ENCODE peak calls at places on chromosomes 11 and 22, in ten cellular contexts. V, A, C, M, L, K, U, Z, Q and J are unnamed samples.

GRCh38 chr22:32378703-32379272 is 21.1 kb downstream of the RFPL3 start:
- DNase-seq in L (no peak), A (peak), Q (no peak), K (peak), C (no peak), U (peak), V (no peak), Z (peak), M (no peak), J (no peak)

GRCh38 chr11:114348200-114349191 is 51.8 kb downstream of the C11orf71 start:
- DNase-seq in C (peak), K (peak), M (no peak), U (peak), A (peak), Q (no peak), Z (peak), L (peak), V (peak), J (no peak)

GRCh38 chr11:96061730-96062524 is 138.0 kb upstream of the MTMR2 start:
- DNase-seq in V (no peak), M (no peak), U (no peak), Q (no peak), A (no peak), L (no peak), K (no peak), Z (no peak), C (no peak), J (no peak)

GRCh38 chr11:11028017-11028692 is 170.3 kb upstream of the ZBED5 start:
- DNase-seq in U (peak), Q (peak), L (peak), A (peak), K (peak), Z (peak), V (peak), M (no peak), C (no peak), J (peak)

GRCh38 chr11:70948855-70949551 is 303.4 kb downstream of the SHANK2 start:
- DNase-seq in U (peak), A (no peak), V (no peak), C (no peak), Q (no peak), K (no peak), Z (no peak), L (no peak), M (no peak), J (no peak)

GRCh38 chr11:75722669-75723042 is 5.0 kb downstream of the MOGAT2 start:
- DNase-seq in M (no peak), U (no peak), C (no peak), A (no peak), Q (no peak), V (no peak), L (no peak), K (no peak), Z (no peak), J (no peak)

GRCh38 chr11:78664606-78665005 is 89.9 kb upstream of the NARS2 start:
- DNase-seq in A (no peak), M (no peak), U (no peak), K (peak), C (no peak), Z (no peak), V (no peak), L (no peak), Q (no peak), J (no peak)

GRCh38 chr11:14342906-14343305 is 16.1 kb downstream of the RRAS2 start:
- DNase-seq in V (no peak), Z (no peak), C (no peak), K (no peak), A (peak), M (no peak), U (no peak), Q (no peak), L (no peak), J (no peak)

GRCh38 chr11:59053387-59053786 is 32.7 kb upstream of the GLYATL1B start:
- DNase-seq in V (peak), K (peak), L (peak), C (no peak), Z (peak), A (peak), Q (peak), M (no peak), U (peak), J (peak)

GRCh38 chr11:104372111-104372510 is 208.2 kb upstream of the PDGFD start:
- DNase-seq in K (no peak), U (no peak), L (no peak), Z (no peak), C (no peak), Q (no peak), M (no peak), A (no peak), V (no peak), J (no peak)

GRCh38 chr11:83827940-83828554 is 541.9 kb upstream of the CCDC90B start:
- DNase-seq in C (no peak), M (no peak), Z (no peak), Q (no peak), K (peak), L (no peak), U (peak), V (no peak), A (peak), J (no peak)

GRCh38 chr11:10990160-10990559 is 132.3 kb upstream of the ZBED5 start:
- DNase-seq in K (no peak), Q (no peak), M (no peak), Z (no peak), L (no peak), A (no peak), U (no peak), V (no peak), C (no peak), J (no peak)

GRCh38 chr22:23431337-23432072 is 148.6 kb downstream of the IGLL1 start:
- DNase-seq in V (peak), U (no peak), M (no peak), Z (no peak), A (peak), Q (no peak), L (no peak), C (no peak), K (peak), J (no peak)

GRCh38 chr22:29831186-29831921 is 6.7 kb downstream of the ASCC2 start:
- DNase-seq in A (no peak), M (no peak), C (no peak), U (no peak), Z (no peak), K (no peak), V (no peak), L (no peak), Q (no peak), J (no peak)

GRCh38 chr11:100612766-100613165 is 74.3 kb upstream of the ARHGAP42 start:
- DNase-seq in Q (no peak), A (no peak), M (no peak), Z (no peak), C (no peak), U (no peak), L (no peak), V (no peak), K (no peak), J (no peak)

GRCh38 chr22:29009148-29009547 is 52.5 kb downstream of the C22orf31 start:
- DNase-seq in L (no peak), Q (no peak), K (no peak), Z (no peak), A (peak), U (no peak), M (no peak), V (peak), C (no peak), J (no peak)

DNA sequence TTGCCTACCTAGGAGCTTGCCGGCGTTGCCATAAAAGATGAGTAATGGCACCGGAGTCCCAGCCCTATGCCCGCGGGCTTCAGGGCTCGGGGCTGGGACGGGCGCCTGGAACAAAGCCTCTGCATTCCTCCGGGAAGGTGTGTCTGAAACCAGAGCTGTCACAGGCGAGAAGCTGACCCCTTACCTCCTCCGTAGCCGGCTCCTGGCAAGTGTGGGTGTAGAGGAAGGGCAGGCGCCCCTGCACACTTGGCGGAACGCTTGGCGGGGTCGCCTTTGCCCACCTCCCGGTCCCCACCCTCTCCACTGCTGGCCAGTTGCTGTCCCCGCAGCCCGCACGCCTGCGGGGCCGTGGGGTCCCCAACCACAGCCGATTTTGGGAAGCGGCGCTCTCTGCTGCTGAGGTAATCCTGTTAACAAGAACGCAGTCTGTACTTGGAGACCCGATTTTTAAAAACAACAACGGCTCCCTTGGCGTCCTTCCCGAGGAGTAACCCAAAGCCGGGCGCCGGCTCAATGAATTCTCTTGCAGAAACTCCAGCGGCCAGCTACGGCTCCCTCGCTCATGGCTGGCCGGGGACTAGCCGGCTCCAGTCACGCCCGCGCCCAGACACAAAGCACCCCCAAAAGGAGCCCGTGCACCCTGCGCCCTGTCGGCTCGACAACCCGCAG is 89.3 kb downstream of the PLEKHA7 start:
- DNase-seq in Z (no peak), V (no peak), M (no peak), K (peak), C (no peak), A (peak), L (peak), Q (no peak), U (peak), J (no peak)
- H3K27ac ChIP-seq in Z (no peak), V (no peak), M (no peak), K (no peak), C (peak), A (peak), L (no peak), Q (no peak), U (no peak), J (no peak)

DNA sequence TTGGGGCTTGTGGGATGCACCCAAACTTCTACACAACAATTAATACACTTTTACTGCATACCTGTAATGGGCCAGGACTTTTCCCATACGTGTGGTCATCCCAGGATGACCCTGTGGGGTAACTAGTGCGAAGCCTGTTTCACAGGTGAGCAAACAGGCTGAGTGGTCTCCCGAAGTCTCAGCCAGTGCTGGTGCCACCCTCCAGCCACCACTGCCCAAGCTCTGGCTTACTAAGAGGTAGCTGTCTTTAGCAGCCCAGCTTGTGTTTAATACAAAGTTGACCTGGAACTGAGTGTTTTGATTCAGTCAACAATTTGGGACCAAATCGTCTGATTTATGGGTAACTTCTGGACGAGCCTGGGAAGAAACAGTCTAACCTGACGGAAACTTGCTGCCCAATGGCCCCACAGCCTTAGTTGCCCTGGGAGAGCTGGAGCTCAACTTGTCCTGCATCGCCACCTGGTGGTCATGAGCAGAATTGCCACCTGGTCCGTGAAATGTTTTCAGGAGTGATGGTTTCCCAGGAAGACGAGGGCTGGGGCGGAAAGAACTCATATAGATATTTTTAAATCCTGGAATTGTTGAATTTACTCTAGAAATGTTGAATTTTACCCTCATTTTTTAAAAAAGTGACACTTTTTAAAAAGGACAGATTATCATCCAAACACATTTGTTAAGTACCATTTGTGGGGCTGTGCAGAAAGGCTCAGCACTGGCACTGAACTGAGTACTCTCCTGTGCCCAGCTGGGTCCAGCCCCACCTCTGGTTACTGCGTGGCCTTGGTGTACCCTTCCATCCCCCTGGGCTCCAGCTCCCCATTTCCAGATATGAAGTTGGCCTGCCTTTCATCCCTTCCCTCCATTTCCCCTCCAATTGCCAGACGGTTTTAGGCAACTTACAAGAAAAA is 95.5 kb upstream of the PARVA start:
- DNase-seq in Z (peak), L (peak), Q (peak), C (peak), V (peak), M (peak), A (peak), K (peak), U (peak), J (peak)
- H3K27ac ChIP-seq in Z (no peak), L (no peak), Q (no peak), C (no peak), V (no peak), M (peak), A (no peak), K (no peak), U (no peak), J (no peak)

GRCh38 chr11:66912963-66913362 is 45.2 kb downstream of the PC start:
- DNase-seq in V (no peak), Z (no peak), Q (no peak), C (peak), M (no peak), A (no peak), K (no peak), U (no peak), L (no peak), J (no peak)

GRCh38 chr11:66912361-66912760 is 45.8 kb downstream of the PC start:
- DNase-seq in A (no peak), C (no peak), K (peak), U (peak), Q (no peak), Z (no peak), V (no peak), M (no peak), L (no peak), J (no peak)

GRCh38 chr11:66914505-66914904 is 43.7 kb downstream of the PC start:
- DNase-seq in C (no peak), K (no peak), L (no peak), Q (no peak), A (no peak), U (no peak), M (no peak), V (no peak), Z (no peak), J (no peak)

GRCh38 chr11:66915866-66916265 is 42.3 kb downstream of the PC start:
- DNase-seq in C (no peak), K (no peak), M (no peak), Z (no peak), U (no peak), L (no peak), V (no peak), Q (no peak), A (no peak), J (no peak)

GRCh38 chr11:66915046-66915832 is 42.9 kb downstream of the PC start:
- DNase-seq in V (no peak), M (no peak), L (no peak), U (peak), K (peak), C (peak), Z (no peak), A (no peak), Q (no peak), J (no peak)
- H3K27ac ChIP-seq in V (no peak), M (no peak), L (no peak), U (peak), K (no peak), C (peak), Z (no peak), A (no peak), Q (no peak), J (no peak)

DNA sequence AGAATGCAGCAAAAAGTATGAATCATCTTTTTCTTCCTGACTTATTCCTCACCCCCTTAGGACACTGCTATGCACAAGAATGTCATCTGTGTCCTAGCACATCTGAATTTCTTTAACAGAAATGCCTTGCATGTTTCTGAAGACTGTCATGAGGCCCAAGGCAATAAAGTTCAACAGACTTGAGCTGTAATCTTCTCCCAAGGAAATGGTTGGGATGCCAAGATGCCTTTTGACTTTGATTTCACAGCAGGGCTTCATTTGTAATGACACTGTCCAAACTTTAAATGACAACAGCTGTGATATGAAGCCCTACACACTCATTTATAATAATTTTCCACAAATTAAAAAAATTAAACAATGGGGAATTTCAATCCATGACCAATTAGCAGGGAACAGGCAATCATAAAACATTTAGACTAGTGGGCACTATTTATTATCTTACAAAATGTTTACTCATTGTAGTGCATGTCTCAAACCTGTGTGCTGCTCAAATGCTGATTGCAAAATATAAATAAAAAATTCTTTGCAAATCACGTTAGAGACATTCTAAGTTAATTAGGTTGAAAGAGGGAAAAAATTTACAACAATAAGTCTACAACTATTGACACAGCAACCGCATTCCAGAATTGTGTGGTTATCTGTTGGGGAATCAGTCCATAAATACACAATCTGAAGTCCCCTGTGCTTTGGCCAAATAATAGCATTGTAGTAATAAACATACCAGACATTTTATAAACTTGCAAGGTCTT is 242.3 kb downstream of the SWAP70 start:
- DNase-seq in C (no peak), L (no peak), U (peak), A (peak), Z (peak), M (no peak), Q (no peak), K (peak), V (no peak), J (no peak)
- H3K27ac ChIP-seq in C (no peak), L (peak), U (peak), A (no peak), Z (peak), M (no peak), Q (no peak), K (no peak), V (no peak), J (no peak)

GRCh38 chr11:94806436-94806835 is 38.3 kb downstream of the AMOTL1 start:
- DNase-seq in K (no peak), M (no peak), A (no peak), V (no peak), Z (no peak), C (no peak), Q (no peak), L (no peak), U (no peak), J (no peak)
- H3K27ac ChIP-seq in K (no peak), M (peak), A (no peak), V (no peak), Z (no peak), C (no peak), Q (no peak), L (no peak), U (no peak), J (no peak)

GRCh38 chr11:64098318-64098831 is 62.6 kb downstream of the FLRT1 start:
- DNase-seq in Q (no peak), U (no peak), A (no peak), V (no peak), K (no peak), Z (no peak), L (no peak), M (no peak), C (no peak), J (no peak)

GRCh38 chr11:64095286-64095825 is 59.6 kb downstream of the FLRT1 start:
- DNase-seq in Q (no peak), A (no peak), M (no peak), Z (no peak), U (no peak), V (no peak), K (no peak), C (no peak), L (no peak), J (no peak)

GRCh38 chr11:64097468-64098317 is 62.0 kb downstream of the FLRT1 start:
- DNase-seq in U (no peak), L (no peak), V (no peak), C (no peak), M (no peak), A (no peak), Q (no peak), K (no peak), Z (no peak), J (no peak)

GRCh38 chr11:64095949-64096348 is 60.2 kb downstream of the FLRT1 start:
- DNase-seq in L (no peak), Z (no peak), C (peak), Q (no peak), K (no peak), U (no peak), A (no peak), V (no peak), M (no peak), J (no peak)

GRCh38 chr11:64096835-64097234 is 61.1 kb downstream of the FLRT1 start:
- DNase-seq in Q (no peak), A (no peak), C (no peak), U (no peak), Z (no peak), V (no peak), K (no peak), M (no peak), L (no peak), J (no peak)
- H3K27ac ChIP-seq in Q (no peak), A (no peak), C (peak), U (no peak), Z (no peak), V (no peak), K (no peak), M (no peak), L (no peak), J (no peak)

GRCh38 chr22:27456696-27457503 is 344.7 kb downstream of the MN1 start:
- DNase-seq in M (no peak), A (peak), U (no peak), V (no peak), Q (no peak), L (no peak), K (peak), C (no peak), Z (peak), J (no peak)
- H3K27ac ChIP-seq in M (no peak), A (no peak), U (no peak), V (no peak), Q (no peak), L (no peak), K (no peak), C (no peak), Z (peak), J (no peak)